ENCODE peak calls at places on chromosome 14, in nine cellular contexts. K, R, V, E, I, Y, W, G and Q are unnamed samples.

GRCh38 chr14:24274101-24274543 is 2.7 kb upstream of the RABGGTA start:
- DNase-seq in K (peak; percentile 76), R (no peak), V (peak; percentile 49), E (no peak), I (no peak), Y (no peak), W (no peak), G (peak; percentile 69), Q (peak; percentile 63)

GRCh38 chr14:91835197-91835919 is 32.0 kb downstream of the TC2N start:
- DNase-seq in K (no peak), R (no peak), V (peak; percentile 58), E (no peak), I (no peak), Y (no peak), W (no peak), G (no peak), Q (peak; percentile 34)

GRCh38 chr14:86799244-86799647 is 1193.7 kb downstream of the GALC start:
- DNase-seq in K (no peak), R (peak; percentile 95), V (no peak), E (no peak), I (peak; percentile 86), Y (no peak), W (no peak), G (no peak), Q (no peak)

GRCh38 chr14:24426912-24427536 is 2.4 kb downstream of the CBLN3 start:
- DNase-seq in K (no peak), R (no peak), V (peak; percentile 29), E (no peak), I (no peak), Y (no peak), W (peak; percentile 76), G (no peak), Q (peak; percentile 78)

GRCh38 chr14:101734241-101734847 is 27.2 kb upstream of the PPP2R5C start:
- DNase-seq in K (no peak), R (no peak), V (no peak), E (no peak), I (no peak), Y (no peak), W (peak; percentile 67), G (no peak), Q (no peak)

GRCh38 chr14:103283916-103284315 is 50.1 kb upstream of the EIF5 start:
- DNase-seq in K (no peak), R (no peak), V (no peak), E (no peak), I (no peak), Y (no peak), W (no peak), G (no peak), Q (no peak)

GRCh38 chr14:45144658-45145057 is 8.9 kb downstream of the FANCM start:
- DNase-seq in K (no peak), R (no peak), V (no peak), E (no peak), I (no peak), Y (no peak), W (no peak), G (no peak), Q (no peak)

GRCh38 chr14:73786942-73787759 is 64.5 kb upstream of the PTGR2 start:
- DNase-seq in K (peak; percentile 68), R (peak; percentile 58), V (peak; percentile 73), E (peak; percentile 71), I (peak; percentile 57), Y (peak; percentile 69), W (peak; percentile 95), G (peak; percentile 64), Q (peak; percentile 75)

GRCh38 chr14:33851366-33851765 is 99.5 kb downstream of the EGLN3 start:
- DNase-seq in K (no peak), R (no peak), V (no peak), E (no peak), I (no peak), Y (no peak), W (no peak), G (no peak), Q (no peak)

GRCh38 chr14:35287481-35288013 is 4.6 kb upstream of the PSMA6 start:
- DNase-seq in K (no peak), R (peak; percentile 57), V (no peak), E (peak; percentile 9), I (no peak), Y (no peak), W (no peak), G (no peak), Q (peak; percentile 59)

GRCh38 chr14:35285168-35285990 is 6.8 kb upstream of the PSMA6 start:
- DNase-seq in K (no peak), R (no peak), V (no peak), E (no peak), I (no peak), Y (no peak), W (no peak), G (no peak), Q (no peak)

GRCh38 chr14:35285991-35286564 is 6.1 kb upstream of the PSMA6 start:
- DNase-seq in K (no peak), R (no peak), V (no peak), E (no peak), I (no peak), Y (no peak), W (no peak), G (no peak), Q (no peak)

GRCh38 chr14:35289623-35290022 is 2.6 kb upstream of the PSMA6 start:
- DNase-seq in K (no peak), R (no peak), V (no peak), E (no peak), I (no peak), Y (no peak), W (no peak), G (no peak), Q (no peak)

DNA sequence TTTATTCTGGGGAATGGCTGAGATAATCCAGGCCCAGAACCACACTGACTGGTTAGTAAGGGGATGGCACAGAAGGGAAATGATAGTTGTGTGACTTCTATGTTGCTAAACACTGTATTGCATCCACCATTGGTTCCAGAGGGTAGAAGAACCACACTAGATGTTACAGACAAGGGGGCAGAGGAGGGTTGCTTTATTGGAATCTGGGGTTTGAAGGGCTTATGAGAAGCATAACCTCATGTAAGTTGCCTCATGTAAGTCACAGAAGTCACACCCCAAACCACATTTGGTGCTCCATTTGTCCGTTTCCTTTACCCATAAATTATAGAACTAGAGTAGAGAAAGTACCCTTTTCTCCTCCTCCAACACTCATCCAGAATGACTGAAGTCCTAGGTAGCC is 5.5 kb upstream of the PSMA6 start:
- DNase-seq in K (no peak), R (no peak), V (no peak), E (no peak), I (no peak), Y (no peak), W (no peak), G (no peak), Q (no peak)
- H3K4me1 ChIP-seq in K (peaks cover 3% of the 10 kb centered on the region), R (peaks cover 5% of the 10 kb centered on the region), V (peaks cover 35% of the 10 kb centered on the region), E (peaks cover 13% of the 10 kb centered on the region), I (no peaks in the 10 kb centered on the region), Y (peaks cover 2% of the 10 kb centered on the region), W (peaks cover 45% of the 10 kb centered on the region), G (peaks cover 3% of the 10 kb centered on the region), Q (no peaks in the 10 kb centered on the region)

GRCh38 chr14:69945905-69946304 is 66.7 kb downstream of the SMOC1 start:
- DNase-seq in K (no peak), R (peak; percentile 2), V (no peak), E (no peak), I (no peak), Y (no peak), W (no peak), G (no peak), Q (no peak)

GRCh38 chr14:69945347-69945746 is 66.1 kb downstream of the SMOC1 start:
- DNase-seq in K (no peak), R (no peak), V (no peak), E (no peak), I (no peak), Y (no peak), W (no peak), G (no peak), Q (no peak)

GRCh38 chr14:69941768-69942742 is 62.8 kb downstream of the SMOC1 start:
- DNase-seq in K (no peak), R (no peak), V (no peak), E (no peak), I (no peak), Y (no peak), W (no peak), G (no peak), Q (no peak)

GRCh38 chr14:69938751-69939150 is 59.5 kb downstream of the SMOC1 start:
- DNase-seq in K (no peak), R (no peak), V (no peak), E (no peak), I (no peak), Y (no peak), W (no peak), G (no peak), Q (no peak)

GRCh38 chr14:69943084-69943797 is 64.0 kb downstream of the SMOC1 start:
- DNase-seq in K (peak; percentile 23), R (no peak), V (no peak), E (no peak), I (no peak), Y (no peak), W (no peak), G (no peak), Q (no peak)
- H3K4me1 ChIP-seq in K (peaks cover 22% of the 10 kb centered on the region), R (peaks cover 21% of the 10 kb centered on the region), V (no peaks in the 10 kb centered on the region), E (no peaks in the 10 kb centered on the region), I (no peaks in the 10 kb centered on the region), Y (no peaks in the 10 kb centered on the region), W (no peaks in the 10 kb centered on the region), G (no peaks in the 10 kb centered on the region), Q (peaks cover 21% of the 10 kb centered on the region)

DNA sequence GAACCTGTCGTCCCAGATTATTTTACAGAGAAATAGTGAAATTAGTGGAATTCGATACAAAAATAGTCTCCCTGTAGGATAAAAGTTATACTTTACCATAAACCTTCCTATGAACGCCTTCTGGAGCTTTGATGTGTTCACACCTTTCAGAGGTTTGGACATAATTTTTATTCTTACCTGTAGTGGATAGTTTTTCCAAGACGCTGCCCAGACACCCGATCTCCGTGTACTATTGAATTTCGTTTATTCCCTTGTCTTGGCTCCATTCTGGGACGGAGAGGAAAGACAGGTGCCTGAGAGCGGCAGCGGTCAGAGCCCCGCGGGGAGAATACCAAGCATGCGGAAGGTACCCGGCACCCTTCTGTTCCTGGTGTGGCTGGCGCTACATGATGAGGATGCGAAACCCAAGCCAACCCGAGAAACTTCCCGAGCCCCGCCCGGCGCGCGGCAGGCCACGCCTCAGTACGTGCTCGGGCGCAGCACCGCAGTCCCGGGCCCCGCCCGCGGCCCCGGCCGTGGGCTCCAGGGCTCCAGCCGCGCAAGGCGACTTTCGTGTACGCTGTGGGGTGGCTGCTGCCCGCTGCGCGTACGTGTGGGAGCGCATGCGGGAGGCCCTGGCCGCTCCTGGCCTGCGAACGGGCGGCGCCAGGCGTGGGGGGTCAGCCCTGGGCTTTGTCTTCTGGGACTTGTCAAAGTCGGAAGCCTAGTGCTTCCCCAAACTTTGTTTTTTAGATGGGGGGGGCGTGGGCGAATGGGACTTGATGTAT is 11.3 kb upstream of the SNAPC1 start:
- DNase-seq in K (peak; percentile 87), R (peak; percentile 80), V (peak; percentile 77), E (peak; percentile 88), I (peak; percentile 87), Y (peak; percentile 90), W (peak; percentile 97), G (peak; percentile 89), Q (peak; percentile 91)
- H3K4me1 ChIP-seq in K (peaks cover 7% of the 10 kb centered on the region), R (peaks cover 46% of the 10 kb centered on the region), V (peaks cover 5% of the 10 kb centered on the region), E (peaks cover 55% of the 10 kb centered on the region), I (no peaks in the 10 kb centered on the region), Y (no peaks in the 10 kb centered on the region), W (peaks cover 31% of the 10 kb centered on the region), G (no peaks in the 10 kb centered on the region), Q (peaks cover 16% of the 10 kb centered on the region)

DNA sequence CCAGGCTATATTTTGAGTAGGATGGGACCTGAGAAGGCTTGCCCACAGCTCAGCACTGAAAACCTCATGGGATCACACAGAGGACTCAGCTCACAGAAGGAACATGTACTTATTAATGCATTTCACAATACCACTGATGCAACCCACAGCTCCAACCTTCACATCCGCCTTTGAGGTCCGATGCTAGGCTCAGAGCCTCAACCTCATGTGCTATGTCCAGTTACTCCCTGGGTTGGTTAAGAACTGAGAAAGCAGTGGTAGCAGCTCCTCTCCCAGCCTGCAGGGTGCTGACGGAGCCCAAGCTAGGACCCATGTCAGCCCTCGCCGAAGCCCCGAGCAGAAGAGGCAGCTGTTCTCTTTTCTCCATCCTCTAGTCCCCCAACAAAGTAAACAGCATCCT is 52.9 kb downstream of the SPTB start:
- DNase-seq in K (no peak), R (peak; percentile 40), V (no peak), E (no peak), I (no peak), Y (no peak), W (no peak), G (no peak), Q (no peak)
- H3K4me1 ChIP-seq in K (no peaks in the 10 kb centered on the region), R (peaks cover 14% of the 10 kb centered on the region), V (peaks cover 7% of the 10 kb centered on the region), E (peaks cover 54% of the 10 kb centered on the region), I (peaks cover 9% of the 10 kb centered on the region), Y (peaks cover 10% of the 10 kb centered on the region), W (peaks cover 6% of the 10 kb centered on the region), G (peaks cover 3% of the 10 kb centered on the region), Q (no peaks in the 10 kb centered on the region)